ENCODE peak calls at places on chromosome 14, in seven cellular contexts. H is fibroblast of lung, J is breast epithelium, E is AG04449, Z is AG04450, Y is pancreas, O is tibial artery. U is an unnamed sample.

GRCh38 chr14:31449971-31450610 is 7.2 kb downstream of the DTD2 start:
- DNase-seq in H (peak; percentile 35), J (no peak), E (no peak), Z (no peak), Y (no peak), O (no peak), U (no peak)

GRCh38 chr14:68499451-68499850 is 293.4 kb downstream of the ZFP36L1 start:
- DNase-seq in H (no peak), J (no peak), E (no peak), Z (no peak), Y (no peak), O (no peak), U (no peak)

GRCh38 chr14:53953828-53954550 is 2.6 kb downstream of the BMP4 start:
- DNase-seq in H (peak; percentile 50), J (no peak), E (no peak), Z (no peak), Y (peak; percentile 71), O (peak; percentile 83), U (peak; percentile 59)

GRCh38 chr14:89228921-89229639 is 188.0 kb downstream of the FOXN3 start:
- DNase-seq in H (no peak), J (no peak), E (no peak), Z (no peak), Y (no peak), O (peak; percentile 82), U (no peak)

GRCh38 chr14:77979666-77980351 is 179.9 kb downstream of the ADCK1 start:
- DNase-seq in H (peak; percentile 60), J (no peak), E (no peak), Z (no peak), Y (no peak), O (no peak), U (no peak)

GRCh38 chr14:50038398-50039119 is 77.8 kb downstream of the VCPKMT start:
- DNase-seq in H (peak; percentile 96), J (no peak), E (peak; percentile 95), Z (peak; percentile 74), Y (no peak), O (no peak), U (no peak)

GRCh38 chr14:33026850-33027420 is 88.3 kb downstream of the NPAS3 start:
- DNase-seq in H (peak; percentile 78), J (no peak), E (no peak), Z (no peak), Y (no peak), O (no peak), U (no peak)

GRCh38 chr14:100767003-100767787 is 40.5 kb downstream of the DLK1 start:
- DNase-seq in H (no peak), J (no peak), E (no peak), Z (no peak), Y (no peak), O (peak; percentile 44), U (no peak)

GRCh38 chr14:92923744-92924103 is 774 bp downstream of the CHGA start:
- DNase-seq in H (no peak), J (no peak), E (no peak), Z (no peak), Y (no peak), O (no peak), U (no peak)

GRCh38 chr14:102891556-102891955 is 30.9 kb upstream of the AMN start:
- DNase-seq in H (peak; percentile 50), J (no peak), E (peak; percentile 12), Z (peak; percentile 43), Y (no peak), O (no peak), U (no peak)

GRCh38 chr14:78997811-78998210 is 827.6 kb downstream of the NRXN3 start:
- DNase-seq in H (peak; percentile 55), J (no peak), E (peak; percentile 21), Z (peak; percentile 26), Y (no peak), O (no peak), U (peak; percentile 43)

GRCh38 chr14:31205681-31206535 is 1.7 kb downstream of the HECTD1 start:
- DNase-seq in H (peak; percentile 75), J (no peak), E (peak; percentile 49), Z (peak; percentile 58), Y (no peak), O (no peak), U (no peak)

GRCh38 chr14:105066285-105067071 is 1.2 kb upstream of the GPR132 start:
- DNase-seq in H (no peak), J (no peak), E (no peak), Z (no peak), Y (peak; percentile 52), O (peak; percentile 52), U (no peak)

GRCh38 chr14:54692261-54692861 is 125.4 kb downstream of the SAMD4A start:
- DNase-seq in H (peak; percentile 55), J (no peak), E (no peak), Z (no peak), Y (no peak), O (no peak), U (no peak)

GRCh38 chr14:95500772-95501401 is 15.6 kb downstream of the SYNE3 start:
- DNase-seq in H (peak; percentile 83), J (no peak), E (no peak), Z (peak; percentile 65), Y (no peak), O (peak; percentile 82), U (no peak)

GRCh38 chr14:72555609-72556000 is 338.3 kb downstream of the DPF3 start:
- DNase-seq in H (no peak), J (no peak), E (no peak), Z (no peak), Y (no peak), O (no peak), U (no peak)

GRCh38 chr14:97379091-97379531 is 581.9 kb downstream of the VRK1 start:
- DNase-seq in H (no peak), J (no peak), E (no peak), Z (no peak), Y (no peak), O (no peak), U (no peak)

GRCh38 chr14:53652068-53652467 is 304.6 kb downstream of the BMP4 start:
- DNase-seq in H (no peak), J (no peak), E (no peak), Z (no peak), Y (no peak), O (no peak), U (no peak)

GRCh38 chr14:58128416-58128815 is 23.6 kb downstream of the ARMH4 start:
- DNase-seq in H (no peak), J (no peak), E (no peak), Z (no peak), Y (no peak), O (no peak), U (no peak)

GRCh38 chr14:58130121-58130782 is 21.8 kb downstream of the ARMH4 start:
- DNase-seq in H (no peak), J (no peak), E (no peak), Z (no peak), Y (no peak), O (no peak), U (no peak)

GRCh38 chr14:58131386-58131785 is 20.6 kb downstream of the ARMH4 start:
- DNase-seq in H (peak; percentile 65), J (no peak), E (peak; percentile 12), Z (peak; percentile 21), Y (no peak), O (no peak), U (no peak)

GRCh38 chr14:58133739-58134138 is 18.3 kb downstream of the ARMH4 start:
- DNase-seq in H (peak; percentile 89), J (no peak), E (peak; percentile 37), Z (peak; percentile 47), Y (no peak), O (no peak), U (no peak)

GRCh38 chr14:58129208-58129607 is 22.8 kb downstream of the ARMH4 start:
- DNase-seq in H (no peak), J (no peak), E (no peak), Z (no peak), Y (no peak), O (no peak), U (no peak)
- TF ChIP-seq CTCF in H (no peak), J (no peak), E (no peak), Z (no peak), Y (no peak), O (no peak), U (no peak)

DNA sequence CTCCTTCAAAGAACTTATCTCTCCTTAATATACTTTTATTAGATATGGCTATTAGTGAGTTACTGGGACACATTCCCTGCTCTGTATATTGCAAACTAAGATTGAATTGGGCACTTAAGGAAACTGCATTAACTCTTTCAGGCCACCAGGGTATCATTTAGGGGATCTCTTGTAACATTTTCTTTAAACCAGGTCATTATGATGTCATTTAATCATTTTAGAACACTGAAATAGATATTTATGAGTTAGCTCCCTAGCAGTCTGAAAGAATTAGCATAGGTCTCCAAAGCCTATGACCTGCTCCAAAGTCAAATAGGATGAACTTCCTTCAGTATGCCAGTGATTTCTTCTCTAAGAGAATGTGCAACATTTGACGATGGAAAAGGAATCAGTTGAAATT is 506.9 kb downstream of the FOXG1 start:
- DNase-seq in H (no peak), J (no peak), E (no peak), Z (no peak), Y (no peak), O (no peak), U (no peak)
- TF ChIP-seq CTCF in H (no peak), J (no peak), E (no peak), Z (no peak), Y (no peak), O (no peak), U (no peak)

GRCh38 chr14:35213143-35213788 is 78.9 kb upstream of the PSMA6 start:
- DNase-seq in H (no peak), J (no peak), E (no peak), Z (no peak), Y (no peak), O (no peak), U (no peak)

GRCh38 chr14:35212471-35213142 is 79.6 kb upstream of the PSMA6 start:
- DNase-seq in H (no peak), J (no peak), E (no peak), Z (no peak), Y (no peak), O (no peak), U (no peak)

GRCh38 chr14:35218963-35219362 is 73.2 kb upstream of the PSMA6 start:
- DNase-seq in H (no peak), J (no peak), E (no peak), Z (no peak), Y (no peak), O (no peak), U (no peak)

GRCh38 chr14:35213869-35214387 is 78.3 kb upstream of the PSMA6 start:
- DNase-seq in H (peak; percentile 63), J (no peak), E (no peak), Z (no peak), Y (no peak), O (no peak), U (no peak)

GRCh38 chr14:35215110-35215872 is 76.9 kb upstream of the PSMA6 start:
- DNase-seq in H (peak; percentile 71), J (no peak), E (peak; percentile 29), Z (peak; percentile 34), Y (no peak), O (no peak), U (no peak)
- TF ChIP-seq CTCF in H (peak; percentile 50), J (peak; percentile 40), E (peak; percentile 45), Z (peak; percentile 72), Y (no peak), O (peak; percentile 47), U (no peak)

GRCh38 chr14:23641915-23642588 is 5.9 kb downstream of the DHRS2 start:
- DNase-seq in H (no peak), J (peak; percentile 0), E (no peak), Z (no peak), Y (no peak), O (no peak), U (no peak)
- TF ChIP-seq CTCF in H (no peak), J (no peak), E (no peak), Z (no peak), Y (no peak), O (no peak), U (no peak)

U was measured in mesothelial cell of epicardium.